ENCODE peak calls at places on chromosomes 11 and 22, in eight cellular contexts. C is T-helper 9 cell, N is fibroblast of lung, F is nephron progenitor cell, I is right lobe of liver, B is aorta, Y is pancreas, Q is C1 segment of cervical spinal cord. U is an unnamed sample.

GRCh38 chr11:116864531-116864930 is 27.1 kb upstream of the APOA1 start:
- DNase-seq in C (no peak), N (no peak), F (no peak), I (no peak), B (no peak), Y (no peak), Q (no peak), U (no peak)

GRCh38 chr11:67498544-67498972 is 6.6 kb downstream of the PITPNM1 start:
- DNase-seq in C (no peak), N (no peak), F (no peak), I (peak), B (peak), Y (no peak), Q (no peak), U (no peak)

GRCh38 chr22:36258750-36259619 is 6.1 kb downstream of the APOL1 start:
- DNase-seq in C (no peak), N (peak), F (peak), I (no peak), B (no peak), Y (no peak), Q (no peak), U (peak)

GRCh38 chr11:61352038-61352437 is 9.6 kb downstream of the CYB561A3 start:
- DNase-seq in C (no peak), N (no peak), F (no peak), I (no peak), B (no peak), Y (no peak), Q (no peak), U (no peak)

GRCh38 chr11:45805305-45806071 is 539 bp downstream of the SLC35C1 start:
- DNase-seq in C (no peak), N (peak), F (peak), I (peak), B (peak), Y (peak), Q (no peak), U (peak)

GRCh38 chr11:117483372-117483771 is 155.7 kb downstream of the CEP164 start:
- DNase-seq in C (no peak), N (no peak), F (no peak), I (no peak), B (no peak), Y (no peak), Q (no peak), U (no peak)

GRCh38 chr11:122209619-122210377 is 93.8 kb upstream of the BLID start:
- DNase-seq in C (no peak), N (peak), F (no peak), I (no peak), B (no peak), Y (peak), Q (peak), U (no peak)

GRCh38 chr11:132202621-132203020 is 832.2 kb downstream of the NTM start:
- DNase-seq in C (no peak), N (no peak), F (no peak), I (no peak), B (no peak), Y (no peak), Q (no peak), U (no peak)

GRCh38 chr22:25161017-25161915 is 38.4 kb upstream of the CRYBB3 start:
- DNase-seq in C (no peak), N (no peak), F (no peak), I (no peak), B (no peak), Y (no peak), Q (no peak), U (no peak)

GRCh38 chr22:31346733-31347250 is 646 bp upstream of the PATZ1 start:
- DNase-seq in C (peak), N (peak), F (peak), I (peak), B (peak), Y (peak), Q (no peak), U (no peak)

GRCh38 chr22:50604623-50605348 is 4.2 kb downstream of the MAPK8IP2 start:
- DNase-seq in C (no peak), N (no peak), F (no peak), I (no peak), B (peak), Y (no peak), Q (no peak), U (no peak)

GRCh38 chr11:69640260-69640994 is 529 bp upstream of the CCND1 start:
- DNase-seq in C (no peak), N (peak), F (no peak), I (peak), B (peak), Y (peak), Q (no peak), U (no peak)

GRCh38 chr22:22196018-22196533 is 48.5 kb upstream of the VPREB1 start:
- DNase-seq in C (no peak), N (no peak), F (no peak), I (no peak), B (no peak), Y (no peak), Q (no peak), U (no peak)

U was measured in WTC11.